ENCODE peak calls at places on chromosome 20, in six cellular contexts. D is pancreas, F is PC-3, E is Panc1, W is upper lobe of right lung, A is body of pancreas. Q is an unnamed sample.

GRCh38 chr20:7770578-7770977 is 169.7 kb downstream of the HAO1 start:
- ATAC-seq in D (no peak), F (no peak), E (no peak), W (no peak), A (no peak), Q (no peak)

GRCh38 chr20:58900292-58900931 is 47.9 kb downstream of the GNAS start:
- ATAC-seq in D (no peak), F (no peak), E (no peak), W (no peak), A (no peak), Q (no peak)

GRCh38 chr20:37504404-37505096 is 16.5 kb upstream of the NNAT start:
- ATAC-seq in D (no peak), F (peak), E (no peak), W (no peak), A (no peak), Q (no peak)

GRCh38 chr20:31543966-31544598 is 29.8 kb downstream of the HM13 start:
- ATAC-seq in D (no peak), F (peak), E (no peak), W (no peak), A (no peak), Q (peak)

GRCh38 chr20:46074006-46074405 is 15.8 kb downstream of the NCOA5 start:
- ATAC-seq in D (no peak), F (no peak), E (no peak), W (no peak), A (no peak), Q (no peak)

GRCh38 chr20:52131048-52131643 is 60.4 kb downstream of the ZFP64 start:
- ATAC-seq in D (no peak), F (no peak), E (no peak), W (no peak), A (no peak), Q (no peak)

GRCh38 chr20:39070484-39071231 is 108.5 kb downstream of the DHX35 start:
- ATAC-seq in D (no peak), F (peak), E (no peak), W (no peak), A (no peak), Q (no peak)

GRCh38 chr20:52972965-52973819 is 1.0 kb downstream of the TSHZ2 start:
- ATAC-seq in D (peak), F (no peak), E (peak), W (peak), A (peak), Q (peak)

GRCh38 chr20:6116763-6117162 is 6.1 kb downstream of the FERMT1 start:
- ATAC-seq in D (no peak), F (no peak), E (no peak), W (no peak), A (no peak), Q (no peak)

GRCh38 chr20:14691994-14692393 is 354.6 kb upstream of the FLRT3 start:
- ATAC-seq in D (no peak), F (no peak), E (no peak), W (peak), A (no peak), Q (no peak)

GRCh38 chr20:13771853-13772453 is 12.8 kb downstream of the ESF1 start:
- ATAC-seq in D (no peak), F (no peak), E (no peak), W (no peak), A (no peak), Q (no peak)

GRCh38 chr20:33703498-33704137 is 16.5 kb downstream of the PXMP4 start:
- ATAC-seq in D (no peak), F (no peak), E (no peak), W (no peak), A (no peak), Q (no peak)

GRCh38 chr20:23243791-23244190 is 106.8 kb upstream of the NXT1 start:
- ATAC-seq in D (no peak), F (no peak), E (no peak), W (no peak), A (no peak), Q (no peak)

GRCh38 chr20:62918830-62919229 is 7.5 kb downstream of the DIDO1 start:
- ATAC-seq in D (no peak), F (no peak), E (no peak), W (no peak), A (no peak), Q (no peak)

GRCh38 chr20:17542993-17543412 is 11.8 kb upstream of the BFSP1 start:
- ATAC-seq in D (no peak), F (no peak), E (no peak), W (no peak), A (peak), Q (peak)

GRCh38 chr20:38181971-38182370 is 16.9 kb upstream of the TGM2 start:
- ATAC-seq in D (no peak), F (no peak), E (no peak), W (no peak), A (no peak), Q (no peak)

GRCh38 chr20:5539656-5540055 is 210.5 kb upstream of the SHLD1 start:
- ATAC-seq in D (no peak), F (no peak), E (no peak), W (peak), A (no peak), Q (no peak)

GRCh38 chr20:32560989-32561830 is 23.9 kb downstream of the NOL4L start:
- ATAC-seq in D (no peak), F (no peak), E (no peak), W (no peak), A (no peak), Q (no peak)
- TF ChIP-seq CTCF in D (no peak), F (no peak), E (no peak), W (no peak), A (no peak), Q (no peak)

GRCh38 chr20:47350691-47351545 is 5.6 kb downstream of the ZMYND8 start:
- ATAC-seq in D (no peak), F (no peak), E (no peak), W (no peak), A (no peak), Q (no peak)
- H3K4me3 ChIP-seq in D (peak), F (peak), E (peak), W (peak), A (no peak), Q (peak)

DNA sequence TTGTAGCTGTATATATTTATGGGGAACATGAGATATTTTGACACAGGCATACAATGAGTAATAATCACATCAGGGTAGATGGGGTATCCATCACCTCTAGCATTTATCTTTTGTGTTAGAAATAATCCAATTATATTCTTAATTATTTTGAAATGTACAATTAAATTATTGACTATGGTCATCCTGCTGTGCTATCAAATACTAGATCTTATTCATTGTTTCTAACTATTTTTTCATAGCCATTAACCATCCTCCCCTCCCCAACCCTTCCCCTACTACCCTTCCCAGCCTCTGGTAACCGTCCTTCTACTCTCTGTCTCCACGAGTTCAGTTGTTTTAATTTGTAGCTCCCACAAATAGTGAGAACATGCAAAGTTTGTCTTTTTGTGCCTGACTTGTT is 28.5 kb downstream of the NKX2-4 start:
- ATAC-seq in D (no peak), F (no peak), E (no peak), W (no peak), A (no peak), Q (no peak)
- H3K27ac ChIP-seq in D (no peak), F (no peak), E (no peak), W (no peak), A (no peak), Q (no peak)

GRCh38 chr20:24991897-24992419 is 593 bp downstream of the APMAP start:
- ATAC-seq in D (peak), F (peak), E (peak), W (peak), A (peak), Q (peak)

GRCh38 chr20:24994186-24994465 is 1.6 kb upstream of the APMAP start:
- ATAC-seq in D (no peak), F (no peak), E (no peak), W (no peak), A (no peak), Q (no peak)

GRCh38 chr20:24992420-24993205 is at the start of gene APMAP:
- ATAC-seq in D (peak), F (peak), E (peak), W (peak), A (peak), Q (peak)

GRCh38 chr20:24994470-24995368 is 2.2 kb upstream of the APMAP start:
- ATAC-seq in D (peak), F (peak), E (peak), W (peak), A (peak), Q (peak)

DNA sequence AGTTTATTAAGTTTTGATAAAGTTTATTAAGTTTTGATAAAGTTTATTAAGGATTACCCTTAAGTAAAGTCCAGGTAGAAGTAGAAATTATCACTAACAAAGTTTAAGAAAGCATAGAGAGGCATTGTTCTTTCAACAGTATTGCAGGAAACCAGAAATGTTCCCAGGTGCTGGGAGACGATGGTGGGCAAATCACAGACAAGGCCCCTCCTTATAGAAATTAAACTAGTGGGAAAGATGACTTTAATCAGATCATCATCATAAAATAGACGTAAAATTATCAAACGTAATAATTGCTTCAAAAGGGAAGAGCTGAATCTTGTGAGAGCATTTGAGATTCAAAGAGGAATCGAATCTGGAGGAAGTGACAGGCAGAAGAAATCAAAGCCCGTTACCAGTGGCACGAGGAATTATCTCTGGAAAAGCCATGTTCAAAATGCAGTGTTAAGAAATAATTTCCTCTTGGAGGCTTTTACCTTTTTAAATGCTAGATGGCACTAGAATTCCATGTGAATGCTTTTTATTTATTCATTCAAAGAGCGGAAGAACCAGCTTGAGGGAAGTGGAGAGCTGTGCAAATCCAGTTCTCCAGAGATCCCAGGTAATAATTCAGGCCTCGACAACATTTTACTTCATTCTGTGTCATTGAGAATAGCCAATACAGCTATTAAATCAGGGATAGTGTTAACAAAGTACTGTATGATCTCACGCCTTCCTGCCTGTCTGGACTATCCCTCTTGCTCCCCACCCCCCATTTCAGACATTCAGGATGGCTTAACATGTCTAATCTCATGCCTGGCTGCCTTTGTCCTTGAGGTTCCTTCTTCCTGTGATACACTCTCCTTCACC is 1.0 kb upstream of the APMAP start:
- ATAC-seq in D (peak), F (peak), E (no peak), W (peak), A (peak), Q (no peak)
- TF ChIP-seq CTCF in D (no peak), F (peak), E (peak), W (peak), A (peak), Q (peak)

GRCh38 chr20:10658876-10659632 is 14.7 kb downstream of the JAG1 start:
- ATAC-seq in D (no peak), F (no peak), E (no peak), W (no peak), A (no peak), Q (no peak)
- H3K4me3 ChIP-seq in D (no peak), F (no peak), E (no peak), W (no peak), A (no peak), Q (no peak)

Q was measured in gastroesophageal sphincter.